ENCODE peak calls at places on chromosomes 1 and 21, in seven cellular contexts. Q is H9; Z is activated CD4-positive, alpha-beta memory T cell treated with anti-CD3 and anti-CD28 coated beads, Interleukin-2, amount 10 ng/mL, durations not matched to agents 7 days and 5 days; P is cardiac fibroblast; A is brain pericyte; S is PC-3; L is naive thymus-derived CD4-positive, alpha-beta T cell. B is an unnamed sample.

GRCh38 chr1:33726274-33726804 is 137.5 kb upstream of the HMGB4 start:
- DNase-seq in Q (no peak), Z (no peak), P (no peak), A (no peak), S (no peak), L (no peak), B (no peak)

GRCh38 chr1:167270230-167270817 is 49.6 kb downstream of the POU2F1 start:
- DNase-seq in Q (no peak), Z (no peak), P (no peak), A (no peak), S (no peak), L (no peak), B (no peak)

GRCh38 chr1:116986531-116987255 is 14.9 kb upstream of the CD101 start:
- DNase-seq in Q (peak), Z (peak), P (no peak), A (no peak), S (no peak), L (peak), B (no peak)

GRCh38 chr21:34670962-34671348 is 2.2 kb downstream of the CLIC6 start:
- DNase-seq in Q (no peak), Z (no peak), P (no peak), A (no peak), S (no peak), L (no peak), B (no peak)

GRCh38 chr1:205842177-205842576 is 7.8 kb downstream of the PM20D1 start:
- DNase-seq in Q (no peak), Z (no peak), P (no peak), A (no peak), S (no peak), L (no peak), B (no peak)

GRCh38 chr1:234866007-234866866 is 256.3 kb upstream of the IRF2BP2 start:
- DNase-seq in Q (no peak), Z (no peak), P (peak), A (no peak), S (peak), L (no peak), B (peak)

GRCh38 chr1:206658264-206658980 is 23.1 kb downstream of the DYRK3 start:
- DNase-seq in Q (peak), Z (peak), P (no peak), A (no peak), S (no peak), L (peak), B (no peak)

GRCh38 chr1:8687053-8687452 is 130.4 kb downstream of the RERE start:
- DNase-seq in Q (no peak), Z (no peak), P (peak), A (peak), S (no peak), L (no peak), B (no peak)

GRCh38 chr1:162070825-162071224 is 1.3 kb downstream of the NOS1AP start:
- DNase-seq in Q (peak), Z (no peak), P (no peak), A (no peak), S (peak), L (no peak), B (no peak)

B was measured in fibroblast of mammary gland.